ENCODE peak calls at places on chromosomes 5 and 9, in four cellular contexts. One of them, this sample, is unnamed.
A peak's percentile ranks its signal among the peaks of the same experiment; 100 is the strongest.

GRCh38 chr5:14228219-14228618 is 85.1 kb downstream of the TRIO start:
- DNase-seq in activated T-cell treated with anti-CD3 and anti-CD28 coated beads, Interleukin-2, amount 50 U/mL, for 1 hour: no peak
- DNase-seq in left ventricle myocardium superior: no peak
- DNase-seq in NCI-H1436: no peak
- DNase-seq in this sample: no peak

GRCh38 chr9:30178586-30178985 is 2205.9 kb upstream of the ACO1 start:
- DNase-seq in activated T-cell treated with anti-CD3 and anti-CD28 coated beads, Interleukin-2, amount 50 U/mL, for 1 hour: no peak
- DNase-seq in left ventricle myocardium superior: no peak
- DNase-seq in NCI-H1436: no peak
- DNase-seq in this sample: no peak

GRCh38 chr5:94983861-94984535 is 300.9 kb downstream of the MCTP1 start:
- DNase-seq in activated T-cell treated with anti-CD3 and anti-CD28 coated beads, Interleukin-2, amount 50 U/mL, for 1 hour: no peak
- DNase-seq in left ventricle myocardium superior: no peak
- DNase-seq in NCI-H1436: no peak
- DNase-seq in this sample: no peak

GRCh38 chr9:3261484-3261883 is 264.3 kb downstream of the RFX3 start:
- DNase-seq in activated T-cell treated with anti-CD3 and anti-CD28 coated beads, Interleukin-2, amount 50 U/mL, for 1 hour: no peak
- DNase-seq in left ventricle myocardium superior: no peak
- DNase-seq in NCI-H1436: no peak
- DNase-seq in this sample: no peak

GRCh38 chr9:120434532-120434931 is 145.4 kb downstream of the CDK5RAP2 start:
- DNase-seq in activated T-cell treated with anti-CD3 and anti-CD28 coated beads, Interleukin-2, amount 50 U/mL, for 1 hour: no peak
- DNase-seq in left ventricle myocardium superior: peak; percentile 60
- DNase-seq in NCI-H1436: no peak
- DNase-seq in this sample: no peak

GRCh38 chr9:81474792-81475191 is 214.6 kb downstream of the TLE1 start:
- DNase-seq in activated T-cell treated with anti-CD3 and anti-CD28 coated beads, Interleukin-2, amount 50 U/mL, for 1 hour: no peak
- DNase-seq in left ventricle myocardium superior: no peak
- DNase-seq in NCI-H1436: no peak
- DNase-seq in this sample: no peak

GRCh38 chr9:91945277-91946074 is 4.6 kb downstream of the ROR2 start:
- DNase-seq in activated T-cell treated with anti-CD3 and anti-CD28 coated beads, Interleukin-2, amount 50 U/mL, for 1 hour: no peak
- DNase-seq in left ventricle myocardium superior: no peak
- DNase-seq in NCI-H1436: no peak
- DNase-seq in this sample: peak; percentile 11

GRCh38 chr9:122265265-122265900 is 701 bp downstream of the MRRF start:
- DNase-seq in activated T-cell treated with anti-CD3 and anti-CD28 coated beads, Interleukin-2, amount 50 U/mL, for 1 hour: no peak
- DNase-seq in left ventricle myocardium superior: no peak
- DNase-seq in NCI-H1436: no peak
- DNase-seq in this sample: no peak

GRCh38 chr5:137282216-137282615 is 216.9 kb downstream of the SPOCK1 start:
- DNase-seq in activated T-cell treated with anti-CD3 and anti-CD28 coated beads, Interleukin-2, amount 50 U/mL, for 1 hour: no peak
- DNase-seq in left ventricle myocardium superior: peak; percentile 44
- DNase-seq in NCI-H1436: no peak
- DNase-seq in this sample: no peak

GRCh38 chr9:121713400-121714070 is 62.1 kb downstream of the DAB2IP start:
- DNase-seq in activated T-cell treated with anti-CD3 and anti-CD28 coated beads, Interleukin-2, amount 50 U/mL, for 1 hour: no peak
- DNase-seq in left ventricle myocardium superior: no peak
- DNase-seq in NCI-H1436: no peak
- DNase-seq in this sample: no peak

GRCh38 chr5:131379071-131379538 is 115.3 kb downstream of the CDC42SE2 start:
- DNase-seq in activated T-cell treated with anti-CD3 and anti-CD28 coated beads, Interleukin-2, amount 50 U/mL, for 1 hour: no peak
- DNase-seq in left ventricle myocardium superior: no peak
- DNase-seq in NCI-H1436: no peak
- DNase-seq in this sample: no peak

GRCh38 chr5:139852696-139853095 is 57.1 kb downstream of the PSD2 start:
- DNase-seq in activated T-cell treated with anti-CD3 and anti-CD28 coated beads, Interleukin-2, amount 50 U/mL, for 1 hour: no peak
- DNase-seq in left ventricle myocardium superior: peak; percentile 12
- DNase-seq in NCI-H1436: no peak
- DNase-seq in this sample: no peak

This sample was measured in NCI-H1092.